ENCODE peak calls at places on chromosomes 3 and 15, in four cellular contexts. E is trophoblast cell, U is body of pancreas, S is right atrium auricular region. J is an unnamed sample.

GRCh38 chr3:197372076-197372661 is 73.8 kb upstream of the DLG1 start:
- DNase-seq in U (no peak), S (peak), E (peak), J (peak)

GRCh38 chr3:27089063-27089462 is 280.1 kb downstream of the NEK10 start:
- DNase-seq in S (no peak), U (no peak), E (no peak), J (no peak)

GRCh38 chr15:85580914-85581313 is 200.5 kb downstream of the AKAP13 start:
- DNase-seq in U (peak), E (peak), S (no peak), J (no peak)

GRCh38 chr15:74610302-74610951 is 5.2 kb upstream of the CLK3 start:
- DNase-seq in E (no peak), S (no peak), U (no peak), J (no peak)

GRCh38 chr3:37905987-37906674 is 44.5 kb downstream of the CTDSPL start:
- DNase-seq in U (no peak), S (no peak), E (no peak), J (peak)

GRCh38 chr3:46674031-46674592 is 19.4 kb downstream of the ALS2CL start:
- DNase-seq in S (no peak), E (peak), U (peak), J (no peak)

GRCh38 chr15:26521142-26521541 is 251.7 kb downstream of the GABRB3 start:
- DNase-seq in E (no peak), S (no peak), U (no peak), J (no peak)

GRCh38 chr3:160474416-160474838 is 24.8 kb upstream of the TRIM59 start:
- DNase-seq in U (no peak), S (no peak), E (no peak), J (peak)

GRCh38 chr3:28786446-28786845 is 437.8 kb upstream of the AZI2 start:
- DNase-seq in S (no peak), U (no peak), E (no peak), J (no peak)

GRCh38 chr3:28780480-28780879 is 431.9 kb upstream of the AZI2 start:
- DNase-seq in S (no peak), E (no peak), U (no peak), J (no peak)

GRCh38 chr3:28777806-28778475 is 429.3 kb upstream of the AZI2 start:
- DNase-seq in E (no peak), S (no peak), U (no peak), J (no peak)

GRCh38 chr3:28781053-28781452 is 432.4 kb upstream of the AZI2 start:
- DNase-seq in E (no peak), U (no peak), S (no peak), J (no peak)
- H3K4me3 ChIP-seq in E (no peak), U (no peak), S (no peak), J (no peak)

DNA sequence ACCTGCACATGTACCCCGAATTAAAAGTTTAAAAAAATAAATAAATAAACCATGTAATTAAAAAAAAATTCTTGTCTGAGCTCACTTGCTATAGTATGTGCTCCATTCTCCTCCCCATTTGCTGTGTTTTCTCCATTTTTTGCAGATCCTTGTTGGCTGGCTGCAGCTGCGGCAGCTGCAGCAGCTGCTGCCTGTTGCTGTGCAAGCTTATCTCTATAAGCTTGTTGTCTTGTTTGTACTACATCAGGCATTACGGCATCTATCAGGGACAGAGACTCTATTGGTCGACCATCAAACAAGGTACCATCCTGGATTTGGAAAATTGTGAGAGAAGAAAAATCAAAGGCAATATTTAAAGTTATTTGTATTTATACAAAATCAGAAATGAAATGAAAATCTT is 145.9 kb downstream of the TBL1XR1 start:
- DNase-seq in E (peak), S (no peak), U (no peak), J (no peak)
- H3K4me3 ChIP-seq in E (no peak), S (no peak), U (no peak), J (no peak)

GRCh38 chr3:67655364-67656121 is 1.1 kb upstream of the SUCLG2 start:
- DNase-seq in S (no peak), U (peak), E (peak), J (no peak)
- H3K4me3 ChIP-seq in S (peak), U (no peak), E (no peak), J (no peak)

GRCh38 chr3:121992601-121993560 is 29.2 kb downstream of the ILDR1 start:
- DNase-seq in E (no peak), S (no peak), U (no peak), J (no peak)
- H3K4me3 ChIP-seq in E (no peak), S (no peak), U (no peak), J (no peak)

J was measured in skeletal muscle cell.